ENCODE peak calls at places on chromosomes 16 and 17, in seven cellular contexts. C is ascending aorta, E is dorsolateral prefrontal cortex, D is brain microvascular endothelial cell, J is HL-60, X is hepatocyte, A is AG04450. V is an unnamed sample.

GRCh38 chr17:45131616-45132301 is 556 bp downstream of the PLCD3 start:
- DNase-seq in C (peak), E (peak), D (no peak), J (no peak), X (peak), A (no peak), V (peak)

GRCh38 chr17:78490156-78490555 is 87.0 kb downstream of the DNAH17 start:
- DNase-seq in C (no peak), E (no peak), D (no peak), J (no peak), X (no peak), A (no peak), V (no peak)

GRCh38 chr17:67474081-67474661 is 97.1 kb downstream of the PITPNC1 start:
- DNase-seq in C (no peak), E (no peak), D (peak), J (no peak), X (no peak), A (no peak), V (no peak)

GRCh38 chr16:26365555-26365954 is 673.8 kb downstream of the HS3ST4 start:
- DNase-seq in C (no peak), E (no peak), D (no peak), J (no peak), X (no peak), A (no peak), V (no peak)

GRCh38 chr16:74862743-74863244 is 88.2 kb upstream of the FA2H start:
- DNase-seq in C (no peak), E (no peak), D (peak), J (peak), X (peak), A (no peak), V (no peak)

GRCh38 chr17:50452627-50453300 is 15.9 kb downstream of the CHAD start:
- DNase-seq in C (no peak), E (no peak), D (no peak), J (no peak), X (no peak), A (no peak), V (peak)

GRCh38 chr17:74601944-74602572 is 10.0 kb upstream of the CD300LD start:
- DNase-seq in C (no peak), E (peak), D (peak), J (peak), X (peak), A (no peak), V (peak)

GRCh38 chr17:72427761-72428109 is 306.9 kb downstream of the SOX9 start:
- DNase-seq in C (no peak), E (no peak), D (no peak), J (no peak), X (no peak), A (no peak), V (no peak)

GRCh38 chr17:49168706-49169105 is 36.1 kb downstream of the B4GALNT2 start:
- DNase-seq in C (no peak), E (no peak), D (no peak), J (no peak), X (no peak), A (no peak), V (no peak)

GRCh38 chr17:82449136-82449882 is 1.2 kb downstream of the CYBC1 start:
- DNase-seq in C (no peak), E (no peak), D (no peak), J (no peak), X (no peak), A (no peak), V (no peak)

GRCh38 chr16:77183137-77183536 is 7.9 kb upstream of the MON1B start:
- DNase-seq in C (no peak), E (no peak), D (no peak), J (no peak), X (no peak), A (no peak), V (no peak)

GRCh38 chr16:3087836-3088235 is 11.3 kb downstream of the ZSCAN10 start:
- DNase-seq in C (no peak), E (no peak), D (no peak), J (no peak), X (no peak), A (no peak), V (no peak)

GRCh38 chr16:11715246-11715947 is 27.3 kb downstream of the TXNDC11 start:
- DNase-seq in C (no peak), E (no peak), D (no peak), J (no peak), X (no peak), A (no peak), V (no peak)

GRCh38 chr17:40121191-40121885 is 433 bp upstream of the MSL1 start:
- DNase-seq in C (no peak), E (peak), D (no peak), J (no peak), X (peak), A (no peak), V (peak)

GRCh38 chr17:32261521-32261792 is 4.2 kb upstream of the RHBDL3 start:
- DNase-seq in C (no peak), E (no peak), D (no peak), J (no peak), X (no peak), A (no peak), V (no peak)

GRCh38 chr17:37280841-37281240 is 94.9 kb upstream of the C17orf78 start:
- DNase-seq in C (no peak), E (no peak), D (no peak), J (no peak), X (no peak), A (no peak), V (no peak)

GRCh38 chr17:74474043-74474792 is 7.8 kb downstream of the CD300A start:
- DNase-seq in C (no peak), E (no peak), D (no peak), J (no peak), X (no peak), A (no peak), V (no peak)

GRCh38 chr16:53766304-53767016 is 62.5 kb downstream of the FTO start:
- DNase-seq in C (no peak), E (no peak), D (peak), J (no peak), X (peak), A (no peak), V (no peak)

GRCh38 chr17:37518816-37519215 is 29.1 kb downstream of the DUSP14 start:
- DNase-seq in C (no peak), E (no peak), D (no peak), J (no peak), X (no peak), A (no peak), V (no peak)

GRCh38 chr16:86424413-86424812 is 85.9 kb upstream of the FOXF1 start:
- DNase-seq in C (no peak), E (no peak), D (no peak), J (no peak), X (peak), A (no peak), V (no peak)

GRCh38 chr17:30519707-30520106 is 42.5 kb downstream of the GOSR1 start:
- DNase-seq in C (no peak), E (no peak), D (peak), J (no peak), X (peak), A (peak), V (no peak)

GRCh38 chr17:58932956-58933355 is 173.7 kb downstream of the TRIM37 start:
- DNase-seq in C (no peak), E (no peak), D (no peak), J (peak), X (no peak), A (no peak), V (no peak)

GRCh38 chr17:36940313-36941264 is 3.3 kb downstream of the LHX1 start:
- DNase-seq in C (peak), E (peak), D (no peak), J (no peak), X (no peak), A (no peak), V (no peak)

GRCh38 chr16:25692307-25692706 is 548 bp downstream of the HS3ST4 start:
- DNase-seq in C (no peak), E (no peak), D (no peak), J (no peak), X (peak), A (no peak), V (no peak)

GRCh38 chr16:47017636-47018035 is 44.2 kb upstream of the DNAJA2 start:
- DNase-seq in C (no peak), E (no peak), D (no peak), J (no peak), X (no peak), A (no peak), V (no peak)

GRCh38 chr17:52170963-52171572 is 12.6 kb upstream of the CA10 start:
- DNase-seq in C (no peak), E (peak), D (no peak), J (no peak), X (peak), A (no peak), V (no peak)

GRCh38 chr17:45425125-45425983 is 7.3 kb downstream of the ARHGAP27 start:
- DNase-seq in C (no peak), E (no peak), D (peak), J (peak), X (peak), A (peak), V (peak)

GRCh38 chr17:18356624-18357023 is 6.7 kb downstream of the SHMT1 start:
- DNase-seq in C (no peak), E (no peak), D (no peak), J (no peak), X (peak), A (peak), V (peak)

GRCh38 chr17:72976971-72977767 is 115.3 kb downstream of the SLC39A11 start:
- DNase-seq in C (peak), E (no peak), D (peak), J (peak), X (peak), A (peak), V (no peak)

GRCh38 chr17:45129426-45129939 is 2.8 kb downstream of the PLCD3 start:
- DNase-seq in C (peak), E (no peak), D (no peak), J (no peak), X (peak), A (no peak), V (peak)

GRCh38 chr16:51113254-51114125 is 37.6 kb downstream of the SALL1 start:
- DNase-seq in C (no peak), E (no peak), D (no peak), J (no peak), X (no peak), A (no peak), V (no peak)

GRCh38 chr17:76899414-76899813 is 31.2 kb downstream of the MGAT5B start:
- DNase-seq in C (no peak), E (no peak), D (no peak), J (no peak), X (no peak), A (no peak), V (no peak)

GRCh38 chr17:41724476-41725030 is 9.9 kb downstream of the HAP1 start:
- DNase-seq in C (no peak), E (no peak), D (no peak), J (no peak), X (no peak), A (no peak), V (no peak)

DNA sequence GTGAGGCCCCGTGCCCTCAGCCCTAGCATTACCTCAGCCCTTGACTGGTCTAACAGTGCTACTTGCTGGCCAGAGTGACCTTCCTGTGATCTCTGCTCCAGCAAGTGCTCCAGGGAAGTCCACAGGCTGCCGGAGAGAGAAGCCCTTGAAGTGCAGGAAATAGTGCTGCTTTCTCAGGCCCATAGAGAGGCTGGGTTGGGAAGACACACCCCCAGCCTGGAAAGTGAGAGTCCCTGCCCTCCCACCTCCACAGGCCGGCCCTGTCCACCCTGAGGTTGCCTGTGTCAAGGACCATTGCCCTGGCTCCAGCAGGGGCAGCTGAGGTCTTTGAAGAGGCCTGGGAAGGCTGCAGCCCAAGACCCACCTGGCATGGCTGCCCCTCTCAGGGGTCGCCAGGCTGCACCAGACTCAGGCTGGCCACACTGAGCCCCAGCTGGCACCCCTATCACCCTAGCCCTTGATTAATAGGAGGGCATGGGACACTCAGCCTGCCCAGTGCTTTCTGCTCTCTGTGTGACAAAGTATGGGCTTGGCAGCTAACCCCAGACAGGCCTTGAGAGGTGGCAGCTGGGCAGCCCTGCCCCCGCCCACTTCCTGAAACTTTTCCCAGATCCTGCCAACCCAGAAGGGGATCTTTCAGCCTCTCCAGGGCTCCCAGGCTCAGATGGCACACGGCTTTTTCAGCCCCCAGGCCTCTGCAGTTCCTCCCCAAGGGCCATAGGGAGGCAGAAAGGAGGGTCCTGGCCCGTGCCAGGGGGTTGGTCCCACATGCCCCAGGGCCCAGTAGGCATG is 21.7 kb downstream of the ATP6V0D1 start:
- DNase-seq in C (peak), E (no peak), D (no peak), J (no peak), X (no peak), A (no peak), V (peak)
- H3K27ac ChIP-seq in C (peak), E (peak), D (no peak), J (no peak), X (no peak), A (no peak), V (peak)

GRCh38 chr17:9108166-9108565 is 86.9 kb downstream of the NTN1 start:
- DNase-seq in C (no peak), E (no peak), D (no peak), J (no peak), X (no peak), A (no peak), V (no peak)

GRCh38 chr17:9109933-9110332 is 88.6 kb downstream of the NTN1 start:
- DNase-seq in C (no peak), E (no peak), D (no peak), J (no peak), X (no peak), A (no peak), V (no peak)

GRCh38 chr17:9115446-9116265 is 94.3 kb downstream of the NTN1 start:
- DNase-seq in C (peak), E (peak), D (peak), J (no peak), X (peak), A (no peak), V (peak)

GRCh38 chr17:9107527-9107926 is 86.2 kb downstream of the NTN1 start:
- DNase-seq in C (no peak), E (no peak), D (no peak), J (no peak), X (no peak), A (no peak), V (no peak)

GRCh38 chr17:9110501-9110900 is 89.2 kb downstream of the NTN1 start:
- DNase-seq in C (no peak), E (no peak), D (no peak), J (no peak), X (no peak), A (no peak), V (no peak)
- H3K27ac ChIP-seq in C (no peak), E (no peak), D (no peak), J (no peak), X (no peak), A (no peak), V (no peak)

GRCh38 chr16:65285128-65286120 is 163.6 kb upstream of the CDH11 start:
- DNase-seq in C (no peak), E (no peak), D (peak), J (no peak), X (peak), A (no peak), V (no peak)
- H3K27ac ChIP-seq in C (no peak), E (no peak), D (peak), J (no peak), X (peak), A (no peak), V (no peak)

GRCh38 chr16:19001788-19002187 is 18.1 kb downstream of the TMC7 start:
- DNase-seq in C (peak), E (no peak), D (no peak), J (no peak), X (no peak), A (no peak), V (no peak)
- H3K27ac ChIP-seq in C (peak), E (peak), D (no peak), J (no peak), X (no peak), A (no peak), V (no peak)

GRCh38 chr17:55659661-55660060 is 63.0 kb downstream of the TMEM100 start:
- DNase-seq in C (no peak), E (no peak), D (no peak), J (no peak), X (no peak), A (no peak), V (no peak)
- H3K27ac ChIP-seq in C (no peak), E (no peak), D (no peak), J (no peak), X (no peak), A (no peak), V (no peak)

DNA sequence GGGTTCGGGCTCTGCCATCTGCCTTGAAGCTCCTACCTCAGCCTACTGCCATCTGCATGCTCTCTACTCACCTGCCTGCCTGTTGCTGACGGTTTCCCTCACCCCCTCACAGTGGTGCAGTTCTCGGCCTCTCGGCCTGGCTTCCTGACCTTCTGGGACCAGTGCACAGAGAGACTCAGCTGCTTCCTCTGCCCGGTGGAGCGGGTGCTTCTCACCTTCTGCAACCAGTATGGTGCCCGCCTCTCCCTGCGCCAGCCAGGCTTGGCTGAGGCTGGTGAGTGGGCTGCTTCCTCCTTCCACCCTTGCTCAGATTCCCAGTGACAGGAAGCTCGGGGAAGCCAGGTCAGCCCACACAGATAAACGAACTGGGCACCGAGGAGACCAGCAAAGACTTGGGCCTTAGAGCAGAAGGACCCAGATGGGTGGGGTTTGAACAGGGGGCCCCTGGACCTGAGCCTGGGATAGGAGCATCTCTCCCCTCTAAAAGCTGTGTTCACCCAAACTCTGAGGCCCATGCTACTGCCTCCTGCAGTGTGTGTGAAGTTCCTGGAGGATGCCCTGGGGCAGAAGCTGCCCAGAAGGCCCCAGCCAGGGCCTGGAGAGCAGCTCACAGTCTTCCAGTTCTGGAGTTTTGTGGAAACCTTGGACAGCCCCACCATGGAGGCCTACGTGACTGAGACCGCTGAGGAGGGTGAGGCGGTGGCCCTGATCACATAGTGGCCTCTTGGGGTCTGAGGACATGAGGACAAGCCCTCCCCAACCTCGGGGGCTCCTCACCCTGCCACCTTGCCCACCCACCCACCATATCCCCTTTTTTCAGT is 16.4 kb downstream of the RIPOR1 start:
- DNase-seq in C (no peak), E (no peak), D (no peak), J (no peak), X (no peak), A (no peak), V (no peak)
- H3K27ac ChIP-seq in C (no peak), E (peak), D (no peak), J (no peak), X (no peak), A (no peak), V (no peak)

DNA sequence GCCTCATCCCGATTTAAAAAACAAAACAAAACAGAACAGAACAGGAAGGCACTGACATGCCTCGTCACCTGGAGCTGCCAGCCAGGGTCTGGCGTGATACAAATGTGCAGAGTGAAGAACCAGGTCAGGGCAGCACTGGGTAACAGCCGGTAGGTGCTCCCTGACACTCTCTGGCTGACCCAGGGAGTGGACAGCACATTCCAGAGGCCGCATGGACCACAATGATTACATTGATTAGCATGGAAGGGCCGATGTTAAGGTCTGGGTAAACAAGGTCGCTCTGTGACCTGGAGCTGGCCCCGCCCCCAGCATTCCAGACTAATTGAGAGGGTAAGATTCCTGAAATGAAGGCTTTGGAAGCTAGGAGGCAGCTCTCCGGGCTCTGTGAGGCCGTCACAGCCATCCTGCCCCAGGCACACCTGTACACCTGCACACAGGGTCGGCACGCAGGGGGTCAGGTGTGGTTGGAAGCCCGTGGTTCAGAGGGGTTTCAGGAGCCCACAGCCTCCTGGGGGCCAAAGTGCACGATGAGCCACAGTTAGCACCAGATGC is 21.4 kb downstream of the PIEZO1 start:
- DNase-seq in C (no peak), E (no peak), D (no peak), J (no peak), X (peak), A (no peak), V (no peak)
- H3K27ac ChIP-seq in C (no peak), E (no peak), D (no peak), J (no peak), X (peak), A (no peak), V (no peak)

DNA sequence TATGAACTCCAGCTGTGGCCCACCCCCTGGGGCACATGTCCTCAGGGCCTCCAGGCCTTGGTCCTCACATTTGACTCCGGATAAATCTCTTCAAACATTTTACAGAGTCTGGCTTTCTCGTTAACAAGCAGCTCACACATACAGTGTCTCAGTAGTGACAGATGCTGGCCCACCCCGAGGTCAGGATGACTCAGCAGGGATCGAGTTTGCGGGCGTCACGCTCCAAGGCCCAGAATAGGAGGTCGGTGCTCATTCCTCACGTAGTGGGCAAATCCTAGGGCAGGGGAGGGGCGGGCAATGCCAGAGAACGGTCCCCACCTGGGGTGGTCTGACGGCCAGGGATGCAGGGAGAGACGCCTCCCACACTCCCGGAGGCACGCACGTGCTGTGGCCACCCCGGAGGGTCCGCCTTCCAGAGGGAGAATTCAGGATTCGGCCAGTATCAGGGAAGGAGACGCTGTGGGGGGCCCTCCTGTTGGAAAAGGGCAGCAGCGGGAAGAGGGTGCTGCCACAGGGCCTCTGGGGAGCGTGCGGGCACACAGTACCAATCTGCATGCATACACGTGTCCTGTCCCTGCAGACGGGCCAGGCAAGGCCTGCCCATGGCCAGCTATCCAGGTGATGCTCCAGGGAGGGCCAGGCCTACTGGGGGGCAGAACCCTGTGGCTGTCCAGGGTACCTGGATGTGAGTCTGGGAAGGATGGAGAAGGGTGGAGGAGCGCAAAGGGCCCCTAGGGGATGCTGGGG is 8.6 kb downstream of the SLC7A5 start:
- DNase-seq in C (no peak), E (no peak), D (peak), J (no peak), X (no peak), A (no peak), V (no peak)
- H3K27ac ChIP-seq in C (no peak), E (peak), D (peak), J (no peak), X (peak), A (peak), V (no peak)